ENCODE peak calls at places on chromosomes 5 and 9, in five cellular contexts. G, Y, A, D and K are unnamed samples.
A peak's percentile ranks its signal among the peaks of the same experiment; 100 is the strongest.

GRCh38 chr5:144510845-144511580 is 340.3 kb downstream of the KCTD16 start:
- DNase-seq in G (no peak), Y (no peak), A (no peak), D (no peak), K (no peak)

GRCh38 chr9:42386477-42386876 is 203.0 kb downstream of the SPATA31A6 start:
- DNase-seq in G (no peak), Y (no peak), A (no peak), D (no peak), K (no peak)

GRCh38 chr5:56732147-56732546 is 83.2 kb upstream of the MAP3K1 start:
- DNase-seq in G (no peak), Y (no peak), A (no peak), D (no peak), K (no peak)

GRCh38 chr5:161663431-161663830 is 22.1 kb upstream of the GABRA6 start:
- DNase-seq in G (no peak), Y (no peak), A (no peak), D (no peak), K (no peak)

GRCh38 chr9:107539427-107540154 is 50.0 kb upstream of the KLF4 start:
- DNase-seq in G (no peak), Y (no peak), A (no peak), D (no peak), K (peak; percentile 91)

GRCh38 chr5:140356878-140357730 is 2.9 kb upstream of the SLC4A9 start:
- DNase-seq in G (no peak), Y (no peak), A (no peak), D (no peak), K (no peak)

GRCh38 chr5:56829137-56829536 is 13.8 kb downstream of the MAP3K1 start:
- DNase-seq in G (no peak), Y (no peak), A (no peak), D (no peak), K (no peak)

GRCh38 chr5:125537661-125538060 is 791.2 kb upstream of the ZNF608 start:
- DNase-seq in G (no peak), Y (no peak), A (no peak), D (no peak), K (no peak)

GRCh38 chr9:121658591-121658990 is 7.2 kb downstream of the DAB2IP start:
- DNase-seq in G (no peak), Y (no peak), A (no peak), D (no peak), K (no peak)

GRCh38 chr9:129458663-129459549 is 162.0 kb downstream of the C9orf50 start:
- DNase-seq in G (no peak), Y (peak; percentile 70), A (no peak), D (peak; percentile 36), K (no peak)

GRCh38 chr9:68637020-68637419 is 68.0 kb upstream of the PIP5K1B start:
- DNase-seq in G (no peak), Y (no peak), A (no peak), D (no peak), K (no peak)

GRCh38 chr5:13814293-13814692 is 130.2 kb downstream of the DNAH5 start:
- DNase-seq in G (no peak), Y (no peak), A (peak; percentile 16), D (no peak), K (no peak)

GRCh38 chr5:115978779-115979178 is 16.5 kb downstream of the LVRN start:
- DNase-seq in G (no peak), Y (no peak), A (no peak), D (no peak), K (no peak)

GRCh38 chr5:400282-401215 is 42.4 kb upstream of the EXOC3 start:
- DNase-seq in G (peak; percentile 99), Y (no peak), A (peak; percentile 99), D (no peak), K (peak; percentile 82)

GRCh38 chr5:4639959-4640358 is 500.2 kb upstream of the ADAMTS16 start:
- DNase-seq in G (no peak), Y (no peak), A (no peak), D (no peak), K (no peak)

GRCh38 chr9:136485651-136486050 is 2.8 kb upstream of the SEC16A start:
- DNase-seq in G (no peak), Y (no peak), A (no peak), D (no peak), K (no peak)

GRCh38 chr5:18101532-18101931 is 467.3 kb downstream of the TAF11L14 start:
- DNase-seq in G (no peak), Y (no peak), A (no peak), D (no peak), K (no peak)

GRCh38 chr9:84600739-84601138 is 68.8 kb upstream of the NTRK2 start:
- DNase-seq in G (no peak), Y (no peak), A (no peak), D (peak; percentile 42), K (no peak)

GRCh38 chr5:154519375-154519774 is 41.3 kb upstream of the HAND1 start:
- DNase-seq in G (no peak), Y (no peak), A (no peak), D (no peak), K (no peak)

GRCh38 chr9:117744390-117744789 is 40.2 kb downstream of the TLR4 start:
- DNase-seq in G (no peak), Y (no peak), A (no peak), D (no peak), K (no peak)

GRCh38 chr5:60395712-60396329 is 304.1 kb downstream of the DEPDC1B start:
- DNase-seq in G (no peak), Y (no peak), A (no peak), D (no peak), K (no peak)

GRCh38 chr5:10507575-10508024 is 56.3 kb upstream of the ANKRD33B start:
- DNase-seq in G (peak; percentile 39), Y (peak; percentile 20), A (no peak), D (no peak), K (no peak)

GRCh38 chr5:162256711-162257110 is 189.1 kb downstream of the GABRG2 start:
- DNase-seq in G (no peak), Y (no peak), A (no peak), D (no peak), K (no peak)

GRCh38 chr9:133932176-133932575 is 59.9 kb downstream of the VAV2 start:
- DNase-seq in G (no peak), Y (no peak), A (no peak), D (no peak), K (no peak)

GRCh38 chr5:57986746-57987145 is 473.1 kb downstream of the PLK2 start:
- DNase-seq in G (peak; percentile 4), Y (peak; percentile 18), A (peak; percentile 43), D (no peak), K (no peak)

GRCh38 chr5:125668904-125669303 is 754.3 kb upstream of the GRAMD2B start:
- DNase-seq in G (no peak), Y (no peak), A (no peak), D (no peak), K (no peak)

GRCh38 chr9:444528-444927 is 229.9 kb downstream of the DOCK8 start:
- DNase-seq in G (no peak), Y (no peak), A (no peak), D (no peak), K (no peak)

GRCh38 chr9:78786794-78787193 is 489.9 kb downstream of the PSAT1 start:
- DNase-seq in G (no peak), Y (no peak), A (peak; percentile 62), D (no peak), K (no peak)

GRCh38 chr9:78788101-78788500 is 491.2 kb downstream of the PSAT1 start:
- DNase-seq in G (no peak), Y (no peak), A (peak; percentile 46), D (no peak), K (no peak)

DNA sequence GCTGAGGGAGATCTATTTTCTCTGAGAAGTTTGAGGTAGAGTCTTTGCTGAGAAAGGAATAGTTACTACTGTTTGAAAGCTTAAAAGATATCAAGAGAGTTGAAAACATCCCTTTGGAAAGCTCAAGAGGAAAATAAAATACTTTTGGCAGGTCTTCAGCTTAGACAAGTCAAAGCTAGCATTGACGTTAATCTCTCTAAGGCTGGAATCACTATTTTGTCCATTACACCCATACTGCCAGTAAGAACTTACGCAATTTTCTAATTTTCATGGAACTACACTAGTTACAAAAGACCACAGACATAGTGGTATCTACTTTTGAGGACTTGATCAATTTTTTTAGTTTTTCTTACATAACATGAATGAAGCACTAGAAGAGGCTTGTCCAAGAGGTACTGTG is 494.9 kb downstream of the PSAT1 start:
- DNase-seq in G (no peak), Y (no peak), A (peak; percentile 45), D (no peak), K (no peak)
- TF ChIP-seq CTCF in G (no peak), Y (no peak), A (no peak), D (no peak), K (no peak)

DNA sequence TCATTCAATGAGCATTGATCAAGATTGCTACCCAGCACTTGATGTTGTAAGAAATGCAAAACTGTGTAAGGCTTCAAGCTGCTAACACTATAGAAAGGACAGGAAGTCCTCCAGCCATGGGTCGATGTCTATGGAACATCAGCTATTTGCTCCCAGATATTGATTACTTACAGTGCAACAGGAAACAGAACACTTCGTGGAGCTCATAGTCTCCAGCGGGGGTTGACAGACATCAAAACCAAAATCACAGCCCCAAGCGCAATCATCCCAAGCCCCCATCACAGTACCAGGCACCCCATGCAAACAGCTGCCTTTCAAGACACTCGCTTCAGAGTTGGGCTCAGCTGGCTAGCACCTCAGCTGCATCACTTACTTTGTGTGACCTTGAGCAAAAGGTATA is 26.8 kb upstream of the DUSP1 start:
- DNase-seq in G (no peak), Y (no peak), A (no peak), D (no peak), K (no peak)
- H3K4me3 ChIP-seq in G (no peak overlapping the region), Y (no peak overlapping the region), A (peak overlapping the region; percentile 5), D (no peak overlapping the region), K (no peak overlapping the region)

GRCh38 chr5:73636408-73636807 is 10.4 kb downstream of the ARHGEF28 start:
- DNase-seq in G (no peak), Y (no peak), A (no peak), D (no peak), K (no peak)

GRCh38 chr5:73629456-73629855 is 3.5 kb downstream of the ARHGEF28 start:
- DNase-seq in G (no peak), Y (no peak), A (no peak), D (no peak), K (no peak)

GRCh38 chr5:73630760-73631159 is 4.8 kb downstream of the ARHGEF28 start:
- DNase-seq in G (no peak), Y (no peak), A (no peak), D (no peak), K (no peak)

GRCh38 chr5:73631500-73631899 is 5.5 kb downstream of the ARHGEF28 start:
- DNase-seq in G (no peak), Y (no peak), A (no peak), D (no peak), K (no peak)

GRCh38 chr5:73633060-73633459 is 7.1 kb downstream of the ARHGEF28 start:
- DNase-seq in G (no peak), Y (no peak), A (no peak), D (no peak), K (no peak)
- TF ChIP-seq CTCF in G (no peak), Y (no peak), A (no peak), D (no peak), K (no peak)

GRCh38 chr9:100083448-100084144 is 15.2 kb downstream of the ERP44 start:
- DNase-seq in G (no peak), Y (no peak), A (no peak), D (no peak), K (no peak)

GRCh38 chr9:100084734-100085133 is 14.1 kb downstream of the ERP44 start:
- DNase-seq in G (no peak), Y (no peak), A (no peak), D (no peak), K (no peak)

GRCh38 chr9:100086097-100086496 is 12.7 kb downstream of the ERP44 start:
- DNase-seq in G (no peak), Y (no peak), A (no peak), D (no peak), K (no peak)

GRCh38 chr9:100084145-100084478 is 14.7 kb downstream of the ERP44 start:
- DNase-seq in G (no peak), Y (no peak), A (no peak), D (no peak), K (no peak)

GRCh38 chr9:100082786-100083185 is 16.0 kb downstream of the ERP44 start:
- DNase-seq in G (peak; percentile 20), Y (no peak), A (peak; percentile 63), D (no peak), K (no peak)
- H3K4me3 ChIP-seq in G (no peak overlapping the region), Y (no peak overlapping the region), A (no peak overlapping the region), D (no peak overlapping the region), K (no peak overlapping the region)